ENCODE peak calls at places on chromosomes 16 and 17, in six cellular contexts. G is CD8-positive, alpha-beta T cell; H is heart left ventricle; B is H9; T is uterus; I is bronchial epithelial cell. V is an unnamed sample.

GRCh38 chr17:44878627-44879221 is 20.5 kb downstream of the EFTUD2 start:
- DNase-seq in G (no peak), H (no peak), B (no peak), T (no peak), I (peak), V (no peak)

GRCh38 chr16:27317320-27317719 is 3.5 kb downstream of the IL4R start:
- DNase-seq in G (no peak), H (no peak), B (no peak), T (no peak), I (peak), V (no peak)

GRCh38 chr17:12022310-12022709 is 1.6 kb downstream of the MAP2K4 start:
- DNase-seq in G (no peak), H (no peak), B (no peak), T (no peak), I (no peak), V (no peak)

GRCh38 chr17:55964191-55964590 is 189.1 kb upstream of the ANKFN1 start:
- DNase-seq in G (no peak), H (no peak), B (no peak), T (no peak), I (no peak), V (no peak)

GRCh38 chr17:42679001-42679491 is 2.3 kb upstream of the PLEKHH3 start:
- DNase-seq in G (no peak), H (no peak), B (peak), T (peak), I (peak), V (no peak)

GRCh38 chr17:43356450-43356849 is 42.3 kb upstream of the ARL4D start:
- DNase-seq in G (no peak), H (no peak), B (no peak), T (no peak), I (peak), V (no peak)

GRCh38 chr17:8611671-8612298 is 18.7 kb downstream of the MYH10 start:
- DNase-seq in G (no peak), H (no peak), B (no peak), T (no peak), I (no peak), V (no peak)

GRCh38 chr17:82228278-82228841 is 482 bp upstream of the SLC16A3 start:
- DNase-seq in G (peak), H (peak), B (no peak), T (no peak), I (no peak), V (peak)

GRCh38 chr17:8807070-8807550 is 7.9 kb upstream of the MFSD6L start:
- DNase-seq in G (no peak), H (no peak), B (peak), T (no peak), I (peak), V (no peak)

GRCh38 chr17:77809814-77810213 is 148.7 kb upstream of the TNRC6C start:
- DNase-seq in G (no peak), H (no peak), B (no peak), T (no peak), I (no peak), V (no peak)

GRCh38 chr16:65059421-65059980 is 62.4 kb downstream of the CDH11 start:
- DNase-seq in G (no peak), H (no peak), B (no peak), T (no peak), I (peak), V (no peak)

GRCh38 chr17:12637015-12637414 is 28.7 kb upstream of the MYOCD start:
- DNase-seq in G (no peak), H (no peak), B (no peak), T (no peak), I (peak), V (no peak)

GRCh38 chr17:75477493-75477862 is 21.0 kb downstream of the TMEM94 start:
- DNase-seq in G (no peak), H (no peak), B (no peak), T (no peak), I (no peak), V (no peak)

GRCh38 chr16:79067600-79067999 is 532.9 kb downstream of the MAF start:
- DNase-seq in G (no peak), H (no peak), B (no peak), T (no peak), I (peak), V (no peak)

GRCh38 chr16:14007460-14007859 is 63.7 kb upstream of the MRTFB start:
- DNase-seq in G (no peak), H (no peak), B (no peak), T (no peak), I (peak), V (no peak)

GRCh38 chr17:17771498-17772201 is 65.1 kb downstream of the SREBF1 start:
- DNase-seq in G (no peak), H (no peak), B (no peak), T (no peak), I (no peak), V (no peak)

GRCh38 chr17:82756166-82756565 is 4.3 kb downstream of the TBCD start:
- DNase-seq in G (no peak), H (no peak), B (no peak), T (no peak), I (no peak), V (no peak)

GRCh38 chr17:69047368-69048263 is 13.1 kb downstream of the ABCA9 start:
- DNase-seq in G (no peak), H (peak), B (no peak), T (peak), I (peak), V (no peak)

GRCh38 chr16:85316321-85316919 is 204.1 kb upstream of the CIBAR2 start:
- DNase-seq in G (no peak), H (peak), B (peak), T (no peak), I (peak), V (peak)

GRCh38 chr17:77086433-77087010 is 54.2 kb upstream of the SEC14L1 start:
- DNase-seq in G (peak), H (peak), B (peak), T (peak), I (peak), V (peak)

GRCh38 chr16:11452746-11453344 is 107.6 kb downstream of the RMI2 start:
- DNase-seq in G (no peak), H (no peak), B (no peak), T (peak), I (no peak), V (no peak)

GRCh38 chr16:26644912-26645543 is 421.7 kb upstream of the C16orf82 start:
- DNase-seq in G (no peak), H (no peak), B (no peak), T (no peak), I (no peak), V (peak)

GRCh38 chr17:49110504-49110903 is 22.1 kb upstream of the B4GALNT2 start:
- DNase-seq in G (no peak), H (no peak), B (no peak), T (no peak), I (peak), V (no peak)

GRCh38 chr16:2005646-2006045 is 4.0 kb downstream of the ZNF598 start:
- DNase-seq in G (no peak), H (no peak), B (peak), T (no peak), I (no peak), V (no peak)

GRCh38 chr16:55809386-55809785 is 23.5 kb downstream of the CES1 start:
- DNase-seq in G (no peak), H (no peak), B (peak), T (no peak), I (no peak), V (no peak)

GRCh38 chr16:87556941-87557459 is 45.3 kb upstream of the JPH3 start:
- DNase-seq in G (no peak), H (peak), B (no peak), T (no peak), I (no peak), V (no peak)

GRCh38 chr17:46979023-46979870 is at the start of gene RPRML:
- DNase-seq in G (peak), H (peak), B (peak), T (peak), I (no peak), V (no peak)

GRCh38 chr16:66948034-66948821 is 12.8 kb upstream of the CES3 start:
- DNase-seq in G (no peak), H (no peak), B (no peak), T (no peak), I (peak), V (no peak)

GRCh38 chr16:12291989-12292759 is 315.6 kb downstream of the SNX29 start:
- DNase-seq in G (no peak), H (no peak), B (no peak), T (no peak), I (no peak), V (no peak)

GRCh38 chr17:38572665-38573365 is 32.9 kb downstream of the SRCIN1 start:
- DNase-seq in G (no peak), H (no peak), B (peak), T (no peak), I (no peak), V (no peak)

GRCh38 chr16:67544329-67544841 is 15.8 kb downstream of the RIPOR1 start:
- DNase-seq in G (no peak), H (no peak), B (peak), T (no peak), I (peak), V (no peak)

GRCh38 chr17:55037828-55038227 is 69.3 kb downstream of the STXBP4 start:
- DNase-seq in G (no peak), H (no peak), B (no peak), T (no peak), I (no peak), V (no peak)

GRCh38 chr17:72588961-72589360 is 468.1 kb downstream of the SOX9 start:
- DNase-seq in G (no peak), H (no peak), B (no peak), T (no peak), I (peak), V (no peak)

GRCh38 chr17:72590382-72590781 is 469.6 kb downstream of the SOX9 start:
- DNase-seq in G (no peak), H (no peak), B (no peak), T (no peak), I (peak), V (no peak)

GRCh38 chr17:72588561-72588960 is 467.7 kb downstream of the SOX9 start:
- DNase-seq in G (no peak), H (no peak), B (no peak), T (no peak), I (no peak), V (no peak)

GRCh38 chr17:72587156-72587555 is 466.3 kb downstream of the SOX9 start:
- DNase-seq in G (no peak), H (no peak), B (no peak), T (no peak), I (peak), V (no peak)

GRCh38 chr17:72587773-72588511 is 467.1 kb downstream of the SOX9 start:
- DNase-seq in G (no peak), H (no peak), B (no peak), T (no peak), I (peak), V (no peak)
- TF ChIP-seq CTCF in G (no peak), H (no peak), B (no peak), T (no peak), I (no peak), V (no peak)

GRCh38 chr17:37489197-37490001 is at the start of gene DUSP14:
- DNase-seq in G (peak), H (peak), B (peak), T (peak), I (peak), V (peak)

GRCh38 chr17:37488607-37489196 is 989 bp upstream of the DUSP14 start:
- DNase-seq in G (peak), H (peak), B (peak), T (peak), I (peak), V (peak)

GRCh38 chr17:37488009-37488604 is 1.6 kb upstream of the DUSP14 start:
- DNase-seq in G (no peak), H (no peak), B (no peak), T (no peak), I (peak), V (no peak)

GRCh38 chr17:37490638-37491614 is 1.2 kb downstream of the DUSP14 start:
- DNase-seq in G (no peak), H (peak), B (peak), T (peak), I (peak), V (no peak)

DNA sequence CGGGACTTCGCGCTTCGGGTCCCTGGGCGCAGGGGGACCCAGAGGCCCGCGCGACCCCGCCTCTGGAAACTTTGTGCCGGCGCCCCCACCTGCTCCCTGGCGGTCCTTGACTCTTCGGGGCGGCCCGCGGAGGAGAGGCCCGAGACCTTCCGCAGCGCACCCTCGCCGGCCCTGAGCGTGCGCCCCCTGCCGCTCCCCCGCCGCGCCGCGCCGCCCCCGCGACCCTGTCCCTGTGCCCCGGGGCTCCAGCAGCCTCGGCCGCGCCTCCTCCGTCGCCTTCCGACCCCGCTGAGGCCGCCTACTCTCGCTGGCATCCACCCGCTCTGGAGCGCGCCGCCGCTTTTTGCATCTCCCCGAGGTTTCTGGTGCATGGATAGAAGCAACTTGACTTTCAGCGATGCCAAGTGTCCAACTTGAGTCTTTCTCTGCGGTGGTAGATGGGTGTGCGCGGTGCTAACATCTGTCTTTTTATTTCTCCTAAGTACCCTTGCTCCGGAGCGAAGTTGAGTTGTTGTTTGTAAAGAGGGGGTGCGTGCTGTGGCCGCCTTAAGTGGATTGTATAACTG is 414 bp downstream of the DUSP14 start:
- DNase-seq in G (peak), H (peak), B (peak), T (peak), I (peak), V (peak)
- TF ChIP-seq CTCF in G (no peak), H (peak), B (peak), T (no peak), I (no peak), V (peak)

GRCh38 chr17:73090396-73091202 is 1.9 kb downstream of the SLC39A11 start:
- DNase-seq in G (no peak), H (no peak), B (no peak), T (no peak), I (no peak), V (no peak)
- TF ChIP-seq CTCF in G (no peak), H (no peak), B (no peak), T (no peak), I (no peak), V (no peak)

GRCh38 chr17:40034426-40035161 is 19.4 kb downstream of the CSF3 start:
- DNase-seq in G (no peak), H (no peak), B (no peak), T (no peak), I (no peak), V (no peak)

GRCh38 chr17:40032322-40033320 is 17.4 kb downstream of the CSF3 start:
- DNase-seq in G (no peak), H (peak), B (no peak), T (no peak), I (no peak), V (no peak)

GRCh38 chr17:40031706-40032105 is 16.5 kb downstream of the CSF3 start:
- DNase-seq in G (no peak), H (no peak), B (no peak), T (no peak), I (no peak), V (no peak)

GRCh38 chr17:40033339-40033738 is 18.1 kb downstream of the CSF3 start:
- DNase-seq in G (no peak), H (no peak), B (no peak), T (no peak), I (no peak), V (no peak)

DNA sequence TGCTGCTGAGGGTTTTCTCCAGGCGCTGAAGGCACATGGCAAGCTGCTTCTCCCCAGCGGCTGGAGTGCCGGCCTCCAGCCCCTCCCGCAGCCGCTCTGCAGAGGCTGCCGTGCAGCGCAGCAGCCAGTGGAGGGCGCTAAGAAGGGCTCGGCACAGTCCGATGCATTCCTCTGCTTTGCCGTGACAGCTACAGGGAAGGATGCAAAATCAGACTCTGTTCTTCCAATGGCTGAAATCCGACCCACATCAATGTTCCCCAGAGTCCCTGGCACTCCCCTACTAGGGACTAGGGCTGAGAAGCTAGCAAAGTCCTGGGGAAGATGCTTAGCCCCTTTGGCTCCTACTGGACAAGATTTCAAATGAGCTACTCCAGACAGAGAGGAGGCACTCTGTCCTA is 19.0 kb downstream of the MED24 start:
- DNase-seq in G (no peak), H (no peak), B (peak), T (no peak), I (no peak), V (no peak)
- TF ChIP-seq CTCF in G (no peak), H (peak), B (peak), T (no peak), I (peak), V (no peak)

V was measured in natural killer cell.